ENCODE peak calls at places on chromosomes 7 and 10, in five cellular contexts. B is cardiac muscle cell; M is Calu3; R is T-helper 2 cell; S is activated CD4-positive, CD25-positive, alpha-beta regulatory T cell treated with anti-CD3 and anti-CD28 coated beads, Interleukin-2, amount 50 U/mL, for 16 hours. K is an unnamed sample.

GRCh38 chr10:42990016-42990720 is 86.7 kb upstream of the RET start:
- DNase-seq in B (no peak), M (no peak), R (no peak), S (no peak), K (no peak)

GRCh38 chr10:109941193-109941872 is 18.0 kb upstream of the XPNPEP1 start:
- DNase-seq in B (no peak), M (no peak), R (no peak), S (no peak), K (no peak)

GRCh38 chr10:368579-369255 is 233.5 kb downstream of the ZMYND11 start:
- DNase-seq in B (no peak), M (no peak), R (no peak), S (no peak), K (no peak)

GRCh38 chr10:17026686-17027485 is 102.7 kb downstream of the CUBN start:
- DNase-seq in B (peak; percentile 24), M (no peak), R (peak; percentile 96), S (peak; percentile 47), K (no peak)

GRCh38 chr10:93313798-93314197 is 168.3 kb downstream of the MYOF start:
- DNase-seq in B (no peak), M (no peak), R (peak; percentile 26), S (no peak), K (no peak)

GRCh38 chr7:138882249-138882648 is 84.3 kb upstream of the ATP6V0A4 start:
- DNase-seq in B (no peak), M (no peak), R (peak; percentile 62), S (no peak), K (no peak)

GRCh38 chr7:66211429-66211828 is 6.3 kb downstream of the TPST1 start:
- DNase-seq in B (peak; percentile 60), M (no peak), R (no peak), S (no peak), K (no peak)

GRCh38 chr7:1978656-1979590 is 253.8 kb downstream of the MAD1L1 start:
- DNase-seq in B (no peak), M (no peak), R (no peak), S (no peak), K (no peak)

GRCh38 chr10:69855346-69856163 is 53.8 kb downstream of the COL13A1 start:
- DNase-seq in B (no peak), M (no peak), R (no peak), S (no peak), K (no peak)

GRCh38 chr7:134480730-134481129 is 21.8 kb upstream of the AKR1B1 start:
- DNase-seq in B (peak; percentile 50), M (peak; percentile 49), R (no peak), S (no peak), K (no peak)

GRCh38 chr7:22858640-22859561 is 36.3 kb upstream of the TOMM7 start:
- DNase-seq in B (peak; percentile 94), M (no peak), R (peak; percentile 44), S (no peak), K (no peak)

K was measured in HuH-7.